ENCODE peak calls at places on chromosome 22, in six cellular contexts. C is brain microvascular endothelial cell, X is esophagus squamous epithelium, K is psoas muscle, G is ovary, N is fibroblast of mammary gland. B is an unnamed sample.

GRCh38 chr22:43275545-43275981 is 67.6 kb downstream of the SCUBE1 start:
- DNase-seq in C (peak), X (no peak), K (no peak), G (no peak), N (peak), B (peak)

GRCh38 chr22:33101550-33101949 is 43.4 kb upstream of the SYN3 start:
- DNase-seq in C (no peak), X (no peak), K (no peak), G (no peak), N (no peak), B (no peak)

GRCh38 chr22:32951081-32951806 is 106.9 kb downstream of the SYN3 start:
- DNase-seq in C (no peak), X (no peak), K (no peak), G (no peak), N (no peak), B (peak)

GRCh38 chr22:22934543-22935055 is 47.0 kb downstream of the IGLL5 start:
- DNase-seq in C (no peak), X (no peak), K (peak), G (no peak), N (no peak), B (no peak)

GRCh38 chr22:31631381-31631780 is 30.6 kb downstream of the PISD start:
- DNase-seq in C (no peak), X (no peak), K (no peak), G (no peak), N (peak), B (no peak)

GRCh38 chr22:17121235-17122195 is at the start of gene TMEM121B:
- DNase-seq in C (peak), X (no peak), K (peak), G (peak), N (peak), B (peak)

GRCh38 chr22:48574776-48575566 is 1252.7 kb downstream of the BRD1 start:
- DNase-seq in C (no peak), X (no peak), K (peak), G (peak), N (no peak), B (peak)

GRCh38 chr22:30483169-30483568 is 11.4 kb upstream of the SEC14L3 start:
- DNase-seq in C (no peak), X (no peak), K (no peak), G (no peak), N (no peak), B (peak)

GRCh38 chr22:43216738-43217137 is 29.8 kb upstream of the TTLL12 start:
- DNase-seq in C (no peak), X (no peak), K (no peak), G (no peak), N (no peak), B (no peak)

GRCh38 chr22:39960791-39961746 is 872 bp downstream of the TMA7B start:
- DNase-seq in C (peak), X (no peak), K (no peak), G (no peak), N (peak), B (peak)

GRCh38 chr22:21730535-21731308 is 4.9 kb downstream of the YPEL1 start:
- DNase-seq in C (no peak), X (no peak), K (no peak), G (no peak), N (no peak), B (no peak)

GRCh38 chr22:25111579-25112517 is 87.8 kb upstream of the CRYBB3 start:
- DNase-seq in C (no peak), X (no peak), K (peak), G (no peak), N (no peak), B (no peak)

GRCh38 chr22:40345271-40345670 is 1.0 kb upstream of the ADSL start:
- DNase-seq in C (no peak), X (no peak), K (no peak), G (no peak), N (peak), B (peak)

GRCh38 chr22:27809226-27809625 is 7.7 kb upstream of the MN1 start:
- DNase-seq in C (no peak), X (no peak), K (no peak), G (no peak), N (no peak), B (no peak)

GRCh38 chr22:45112136-45112879 is 51.4 kb upstream of the NUP50 start:
- DNase-seq in C (peak), X (no peak), K (peak), G (no peak), N (peak), B (peak)

GRCh38 chr22:42613869-42614268 is 814 bp downstream of the POLDIP3 start:
- DNase-seq in C (no peak), X (no peak), K (no peak), G (no peak), N (peak), B (no peak)

GRCh38 chr22:17774928-17775675 is 833 bp upstream of the BID start:
- DNase-seq in C (no peak), X (no peak), K (no peak), G (no peak), N (no peak), B (no peak)

GRCh38 chr22:39094717-39095389 is 2.2 kb upstream of the APOBEC3H start:
- DNase-seq in C (no peak), X (no peak), K (no peak), G (no peak), N (no peak), B (no peak)

GRCh38 chr22:42428025-42428424 is 4.2 kb downstream of the NFAM1 start:
- DNase-seq in C (no peak), X (no peak), K (no peak), G (no peak), N (no peak), B (no peak)

GRCh38 chr22:30202531-30203006 is 44.0 kb downstream of the LIF start:
- DNase-seq in C (no peak), X (no peak), K (no peak), G (peak), N (peak), B (peak)

GRCh38 chr22:30906411-30906810 is 62.2 kb downstream of the MORC2 start:
- DNase-seq in C (no peak), X (no peak), K (no peak), G (no peak), N (no peak), B (no peak)

GRCh38 chr22:44523981-44524759 is 26.1 kb upstream of the RTL6 start:
- DNase-seq in C (peak), X (no peak), K (peak), G (peak), N (peak), B (peak)

GRCh38 chr22:41345807-41346335 is 35.9 kb upstream of the TEF start:
- DNase-seq in C (no peak), X (no peak), K (no peak), G (no peak), N (no peak), B (no peak)

GRCh38 chr22:39456262-39457046 is at the start of gene MGAT3:
- DNase-seq in C (no peak), X (no peak), K (no peak), G (no peak), N (no peak), B (no peak)

GRCh38 chr22:17332109-17332508 is 37.2 kb upstream of the CECR2 start:
- DNase-seq in C (no peak), X (no peak), K (no peak), G (no peak), N (no peak), B (no peak)

DNA sequence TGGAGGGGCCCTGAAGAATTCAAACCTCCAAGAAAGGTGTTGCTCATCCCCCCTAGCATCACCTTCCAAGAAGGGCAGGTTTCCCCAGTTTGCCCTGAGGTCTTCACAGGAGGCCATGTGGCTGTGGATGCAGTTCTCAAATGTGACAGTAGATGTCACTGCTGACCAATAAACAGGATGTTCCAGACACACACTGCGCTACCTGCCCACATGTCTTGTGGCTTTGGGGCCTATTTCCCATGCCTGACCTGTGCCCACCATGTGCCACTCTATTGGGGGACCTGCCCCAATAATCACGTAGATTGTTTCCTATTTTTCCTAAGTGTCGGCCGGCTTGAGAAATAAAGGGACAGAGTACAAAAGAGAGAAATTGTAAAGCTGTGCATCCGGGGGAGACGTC is 4.5 kb downstream of the GSTT2 start:
- DNase-seq in C (no peak), X (no peak), K (no peak), G (no peak), N (peak), B (peak)
- TF ChIP-seq CTCF in C (peak), X (peak), K (peak), G (peak), N (peak), B (peak)

GRCh38 chr22:38036392-38037062 is 20.7 kb upstream of the PICK1 start:
- DNase-seq in C (no peak), X (no peak), K (no peak), G (no peak), N (no peak), B (no peak)

GRCh38 chr22:38038890-38039812 is 18.1 kb upstream of the PICK1 start:
- DNase-seq in C (no peak), X (no peak), K (no peak), G (no peak), N (no peak), B (no peak)

GRCh38 chr22:38035530-38035885 is 21.7 kb upstream of the PICK1 start:
- DNase-seq in C (no peak), X (no peak), K (no peak), G (no peak), N (no peak), B (no peak)

GRCh38 chr22:38040953-38041759 is 16.0 kb upstream of the PICK1 start:
- DNase-seq in C (peak), X (no peak), K (no peak), G (no peak), N (no peak), B (no peak)

GRCh38 chr22:38038426-38038825 is 18.8 kb upstream of the PICK1 start:
- DNase-seq in C (no peak), X (no peak), K (no peak), G (no peak), N (no peak), B (no peak)
- H3K4me3 ChIP-seq in C (no peak), X (no peak), K (no peak), G (no peak), N (no peak), B (no peak)

GRCh38 chr22:35633520-35633919 is 14.7 kb upstream of the APOL6 start:
- DNase-seq in C (no peak), X (no peak), K (no peak), G (no peak), N (no peak), B (no peak)

GRCh38 chr22:35630387-35630793 is 13.3 kb upstream of the MB start:
- DNase-seq in C (peak), X (no peak), K (no peak), G (no peak), N (peak), B (peak)

GRCh38 chr22:35632902-35633301 is 15.3 kb upstream of the APOL6 start:
- DNase-seq in C (no peak), X (no peak), K (no peak), G (no peak), N (no peak), B (no peak)

GRCh38 chr22:35630891-35631290 is 13.8 kb upstream of the MB start:
- DNase-seq in C (no peak), X (no peak), K (no peak), G (no peak), N (no peak), B (no peak)

DNA sequence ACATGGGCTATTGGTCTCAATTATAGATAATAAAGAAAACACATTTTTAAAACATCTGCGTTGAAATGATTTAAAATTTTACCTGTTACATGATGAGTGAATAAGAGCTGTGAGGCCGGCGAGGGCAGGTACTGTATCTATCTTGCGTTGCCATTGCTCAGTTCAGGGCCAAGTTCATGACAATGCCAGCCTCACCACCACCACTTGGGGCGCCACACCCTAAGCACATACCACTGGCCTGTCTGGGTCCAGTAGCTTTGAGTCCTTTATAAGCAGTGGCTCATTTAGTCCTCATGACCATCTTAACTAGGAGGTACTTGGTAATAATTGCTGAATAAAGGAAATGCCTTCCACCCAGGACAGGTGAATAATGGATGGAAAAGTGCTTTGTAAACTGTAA is 14.5 kb upstream of the MB start:
- DNase-seq in C (peak), X (no peak), K (no peak), G (no peak), N (peak), B (peak)
- TF ChIP-seq CTCF in C (peak), X (no peak), K (peak), G (no peak), N (peak), B (peak)

DNA sequence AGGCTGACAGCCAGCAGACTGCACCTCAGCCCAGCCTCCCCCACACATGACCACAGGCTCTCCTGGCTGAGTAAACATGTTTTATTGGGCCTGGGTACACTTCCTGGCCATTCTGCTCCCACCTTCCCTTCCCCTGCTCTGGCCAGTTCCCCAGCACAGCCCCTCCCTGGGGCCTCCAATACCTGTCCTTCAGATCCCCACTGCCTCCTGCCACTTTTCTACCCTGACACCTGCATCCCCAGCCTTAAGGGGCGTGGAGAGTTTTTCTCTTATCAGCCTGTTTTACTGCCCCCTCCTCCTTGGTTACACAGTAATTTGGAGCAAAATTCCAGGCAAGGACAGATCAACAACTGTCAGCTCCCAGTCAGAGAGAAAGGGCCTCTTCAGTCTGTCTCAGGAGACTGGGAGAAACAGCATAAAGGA is at the start of gene ISX:
- DNase-seq in C (no peak), X (no peak), K (no peak), G (no peak), N (no peak), B (no peak)
- H3K4me3 ChIP-seq in C (no peak), X (no peak), K (no peak), G (peak), N (no peak), B (no peak)

GRCh38 chr22:20155330-20156041 is 4.6 kb upstream of the CCDC188 start:
- DNase-seq in C (peak), X (no peak), K (peak), G (no peak), N (peak), B (peak)

GRCh38 chr22:20156611-20157415 is 6.0 kb upstream of the CCDC188 start:
- DNase-seq in C (peak), X (peak), K (peak), G (peak), N (peak), B (peak)

GRCh38 chr22:20153945-20154344 is 3.1 kb upstream of the CCDC188 start:
- DNase-seq in C (no peak), X (no peak), K (no peak), G (no peak), N (no peak), B (no peak)

GRCh38 chr22:20156042-20156389 is 5.2 kb upstream of the CCDC188 start:
- DNase-seq in C (no peak), X (no peak), K (no peak), G (no peak), N (no peak), B (no peak)

GRCh38 chr22:20154602-20155183 is 3.8 kb upstream of the CCDC188 start:
- DNase-seq in C (no peak), X (no peak), K (no peak), G (no peak), N (no peak), B (no peak)
- TF ChIP-seq CTCF in C (peak), X (no peak), K (no peak), G (no peak), N (no peak), B (no peak)

GRCh38 chr22:49726022-49726681 is 101.5 kb downstream of the BRD1 start:
- DNase-seq in C (no peak), X (no peak), K (no peak), G (no peak), N (no peak), B (no peak)
- H3K4me3 ChIP-seq in C (no peak), X (no peak), K (no peak), G (no peak), N (no peak), B (no peak)

GRCh38 chr22:35739642-35740041 is 22.0 kb downstream of the APOL5 start:
- DNase-seq in C (no peak), X (no peak), K (no peak), G (no peak), N (peak), B (no peak)
- TF ChIP-seq CTCF in C (peak), X (no peak), K (peak), G (no peak), N (peak), B (peak)

DNA sequence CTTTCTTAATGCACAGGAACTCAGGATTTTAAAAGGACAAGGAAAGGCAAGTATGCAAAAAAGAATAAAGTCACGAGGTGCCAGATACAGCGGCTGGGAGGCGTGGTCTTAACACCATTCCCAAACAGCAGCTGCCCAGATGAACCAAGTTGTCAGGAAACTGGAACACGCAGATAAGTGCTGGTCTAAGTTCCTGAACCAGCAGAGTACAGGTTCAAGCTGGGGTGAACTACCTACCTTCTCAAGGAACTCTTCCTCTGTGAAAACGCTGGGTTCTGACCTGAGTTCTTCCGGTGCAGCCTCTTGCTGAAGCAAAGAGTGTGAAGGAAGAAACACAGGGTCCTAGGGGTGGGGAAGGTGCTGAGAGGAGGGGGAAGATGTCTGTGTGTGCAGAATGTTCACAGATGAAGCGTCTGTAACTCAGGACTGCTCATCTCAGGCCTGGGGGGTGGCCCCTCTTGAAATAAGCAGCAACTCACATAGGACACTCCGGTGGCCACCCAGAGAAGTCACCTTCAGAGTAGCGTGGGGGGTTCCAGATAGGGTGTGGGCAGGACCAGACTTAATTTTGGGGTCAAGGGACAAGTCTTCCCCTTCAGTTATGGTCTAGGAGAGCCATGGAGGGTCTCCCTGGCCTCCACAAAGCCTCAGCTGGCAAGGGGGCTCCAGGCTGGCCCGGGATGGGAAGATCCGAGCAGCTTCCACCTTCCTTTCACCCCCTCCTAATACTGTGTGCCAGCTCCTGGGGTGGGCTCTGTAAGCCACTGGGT is 3.2 kb downstream of the TPST2 start:
- DNase-seq in C (no peak), X (no peak), K (no peak), G (no peak), N (no peak), B (no peak)
- H3K4me3 ChIP-seq in C (no peak), X (no peak), K (peak), G (no peak), N (no peak), B (no peak)

DNA sequence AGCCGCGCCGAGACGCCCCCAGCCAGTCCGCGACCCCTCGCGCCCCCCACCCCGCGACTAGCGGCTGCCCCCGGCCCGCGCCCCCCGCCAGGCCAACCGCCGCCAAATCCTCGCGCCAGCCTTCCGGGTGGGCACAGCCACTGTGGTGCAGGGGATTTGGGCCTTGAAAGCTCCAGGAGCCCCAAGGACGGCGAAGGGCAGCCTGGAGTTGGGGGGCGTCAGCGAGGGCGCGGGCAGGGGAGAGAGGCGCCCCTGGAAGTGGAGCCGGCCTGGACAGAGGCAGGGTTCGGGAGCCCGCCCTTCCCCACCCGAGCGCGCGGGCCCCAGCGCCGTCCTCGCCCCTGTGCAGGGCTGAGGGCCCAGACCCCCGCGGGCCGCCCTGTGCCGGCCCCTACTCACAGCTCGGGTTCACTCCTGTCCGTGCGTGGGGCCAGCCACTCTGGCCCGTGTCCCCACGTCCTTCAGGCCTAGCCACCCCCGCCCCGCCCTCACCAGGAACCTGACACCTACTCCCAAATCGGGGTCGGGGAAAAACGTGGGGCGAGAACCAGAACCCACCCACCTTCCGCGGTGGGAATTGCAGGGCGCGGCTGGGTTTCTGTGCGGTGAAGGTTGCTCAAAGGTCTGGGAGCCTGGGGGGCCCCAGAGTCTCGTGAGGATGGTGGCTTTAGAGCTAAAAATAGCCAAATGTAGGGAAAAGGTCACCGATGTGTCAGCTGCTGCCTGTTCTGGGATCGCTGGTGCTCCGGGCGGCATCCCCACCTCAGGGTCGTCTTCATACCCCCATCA is at the start of gene CPT1B:
- DNase-seq in C (no peak), X (no peak), K (peak), G (no peak), N (peak), B (no peak)
- TF ChIP-seq CTCF in C (peak), X (no peak), K (no peak), G (no peak), N (no peak), B (no peak)